ENCODE peak calls at places on chromosomes 3 and 15, in six cellular contexts. K is SK-N-MC; N is SW480; S is activated CD4-positive, alpha-beta T cell treated with anti-CD3 and anti-CD28 coated beads, Interleukin-2, amount 50 U/mL, for 24 hours; B is CD8-positive, alpha-beta T cell; C is stimulated activated CD8-positive, alpha-beta memory T cell treated with anti-CD3 and anti-CD28 coated beads, Interleukin-15, amount 100 ng/mL, for 24 hours. W is an unnamed sample.

GRCh38 chr3:112806903-112807302 is 39.8 kb downstream of the CD200R1L start:
- DNase-seq in N (no peak), C (no peak), S (no peak), B (no peak), K (no peak), W (no peak)

GRCh38 chr15:40100947-40101905 is 7.5 kb downstream of the BMF start:
- DNase-seq in N (no peak), B (no peak), K (no peak), S (no peak), C (no peak), W (no peak)

GRCh38 chr15:60408438-60409105 is 10.8 kb upstream of the ANXA2 start:
- DNase-seq in K (no peak), S (no peak), B (no peak), N (peak), C (no peak), W (peak)

GRCh38 chr3:141094851-141095545 is 43.9 kb downstream of the SPSB4 start:
- DNase-seq in C (no peak), K (no peak), B (no peak), S (no peak), N (no peak), W (no peak)

GRCh38 chr3:42745291-42745745 is 27.7 kb downstream of the CCDC13 start:
- DNase-seq in C (no peak), S (no peak), K (no peak), N (no peak), B (no peak), W (no peak)

GRCh38 chr3:51388286-51389029 is 2.6 kb upstream of the RBM15B start:
- DNase-seq in K (no peak), N (peak), C (no peak), S (no peak), B (no peak), W (peak)

GRCh38 chr3:29694783-29695182 is 413.9 kb downstream of the RBMS3 start:
- DNase-seq in C (no peak), N (peak), S (no peak), B (no peak), K (no peak), W (peak)

GRCh38 chr3:62597481-62597880 is 224.1 kb upstream of the FEZF2 start:
- DNase-seq in C (no peak), N (no peak), B (no peak), S (no peak), K (no peak), W (no peak)

GRCh38 chr3:17640466-17640865 is 102.0 kb downstream of the TBC1D5 start:
- DNase-seq in C (no peak), N (no peak), B (no peak), S (no peak), K (no peak), W (peak)

GRCh38 chr3:66276705-66277274 is 56.0 kb downstream of the SLC25A26 start:
- DNase-seq in S (peak), B (peak), N (peak), K (peak), C (no peak), W (peak)

GRCh38 chr3:55014081-55014480 is 86.2 kb upstream of the LRTM1 start:
- DNase-seq in N (no peak), B (no peak), C (no peak), S (no peak), K (no peak), W (peak)

GRCh38 chr15:87707581-87708130 is 548.9 kb downstream of the NTRK3 start:
- DNase-seq in B (no peak), C (no peak), N (no peak), K (no peak), S (no peak), W (no peak)

GRCh38 chr15:101501703-101502373 is 12.3 kb upstream of the PCSK6 start:
- DNase-seq in B (peak), C (no peak), N (no peak), S (peak), K (no peak), W (peak)

GRCh38 chr15:51803961-51804360 is 25.5 kb upstream of the TMOD3 start:
- DNase-seq in S (no peak), N (no peak), B (no peak), C (no peak), K (no peak), W (no peak)

GRCh38 chr15:43285609-43286037 is 18.9 kb upstream of the TGM5 start:
- DNase-seq in K (peak), S (peak), C (peak), B (peak), N (peak), W (peak)

GRCh38 chr15:35308802-35309201 is 223.7 kb upstream of the NANOGP8 start:
- DNase-seq in K (no peak), B (no peak), N (no peak), C (no peak), S (no peak), W (no peak)

GRCh38 chr3:55668359-55668758 is 181.3 kb upstream of the WNT5A start:
- DNase-seq in N (no peak), C (no peak), S (no peak), B (no peak), K (no peak), W (peak)

GRCh38 chr3:149016669-149017541 is 25.6 kb downstream of the GYG1 start:
- DNase-seq in C (no peak), N (no peak), K (no peak), B (no peak), S (no peak), W (no peak)